ENCODE peak calls at places on chromosomes 3 and 15, in four cellular contexts. I is activated T-helper 1 cell treated with anti-CD3 and anti-CD28 coated beads, Interleukin-12 subunit alpha, Interleukin-12 subunit beta, Interleukin-2, Interleukin-4 antibody, amounts not matched to agents 30 ng/mL and 10 ng/mL and 1 ng/mL, durations not matched to agents 14 hours and 24 hours and 36 hours; Z is posterior vena cava; S is left ventricle myocardium inferior. F is an unnamed sample.

GRCh38 chr15:78536134-78536533 is 4.1 kb upstream of the PSMA4 start:
- DNase-seq in I (no peak), Z (no peak), S (no peak), F (no peak)

GRCh38 chr3:158776531-158776930 is 25.3 kb upstream of the MFSD1 start:
- DNase-seq in I (no peak), Z (no peak), S (no peak), F (no peak)

GRCh38 chr3:179088306-179088705 is 16.7 kb upstream of the ZMAT3 start:
- DNase-seq in I (no peak), Z (no peak), S (no peak), F (no peak)

GRCh38 chr3:138936763-138937689 is 9.9 kb downstream of the FOXL2 start:
- DNase-seq in I (no peak), Z (peak; percentile 74), S (no peak), F (no peak)

GRCh38 chr3:53195602-53196574 is 34.9 kb downstream of the PRKCD start:
- DNase-seq in I (peak; percentile 48), Z (peak; percentile 83), S (peak; percentile 41), F (peak; percentile 49)

GRCh38 chr15:47461560-47462175 is 255.6 kb upstream of the SEMA6D start:
- DNase-seq in I (no peak), Z (no peak), S (no peak), F (no peak)

GRCh38 chr15:67290319-67290718 is 35.7 kb downstream of the IQCH start:
- DNase-seq in I (no peak), Z (no peak), S (no peak), F (no peak)

GRCh38 chr3:11056531-11057050 is 64.0 kb downstream of the SLC6A1 start:
- DNase-seq in I (no peak), Z (no peak), S (no peak), F (no peak)

GRCh38 chr3:115595611-115596010 is 27.7 kb upstream of the GAP43 start:
- DNase-seq in I (no peak), Z (no peak), S (no peak), F (no peak)

GRCh38 chr15:31276596-31277298 is 49.9 kb upstream of the KLF13 start:
- DNase-seq in I (no peak), Z (peak; percentile 58), S (no peak), F (no peak)

GRCh38 chr3:24160424-24160823 is 215.3 kb downstream of the NR1D2 start:
- DNase-seq in I (no peak), Z (no peak), S (no peak), F (no peak)

GRCh38 chr15:74390552-74391288 is 23.3 kb upstream of the CYP11A1 start:
- DNase-seq in I (no peak), Z (no peak), S (no peak), F (peak; percentile 70)

GRCh38 chr3:30778923-30779322 is 115.5 kb downstream of the GADL1 start:
- DNase-seq in I (no peak), Z (no peak), S (no peak), F (no peak)

GRCh38 chr3:37481986-37482385 is 307.6 kb upstream of the LRRFIP2 start:
- DNase-seq in I (no peak), Z (no peak), S (no peak), F (no peak)

GRCh38 chr3:113867506-113867905 is 28.9 kb downstream of the GRAMD1C start:
- DNase-seq in I (no peak), Z (no peak), S (no peak), F (no peak)

GRCh38 chr3:106428565-106428994 is 559.8 kb upstream of the CBLB start:
- DNase-seq in I (no peak), Z (no peak), S (peak; percentile 16), F (no peak)

GRCh38 chr3:101521251-101521701 is 8.3 kb upstream of the SENP7 start:
- DNase-seq in I (no peak), Z (no peak), S (no peak), F (no peak)

GRCh38 chr15:68431037-68431791 is 749 bp downstream of the ITGA11 start:
- DNase-seq in I (no peak), Z (peak; percentile 91), S (peak; percentile 59), F (no peak)

GRCh38 chr3:77489216-77489615 is 449.3 kb downstream of the ROBO2 start:
- DNase-seq in I (no peak), Z (no peak), S (no peak), F (no peak)

GRCh38 chr3:42079701-42080323 is 11.3 kb upstream of the TRAK1 start:
- DNase-seq in I (no peak), Z (no peak), S (no peak), F (no peak)

GRCh38 chr15:100350434-100351226 is 8.9 kb upstream of the ADAMTS17 start:
- DNase-seq in I (no peak), Z (no peak), S (no peak), F (no peak)

GRCh38 chr3:70554170-70554569 is 241.7 kb upstream of the MDFIC2 start:
- DNase-seq in I (no peak), Z (no peak), S (no peak), F (no peak)

GRCh38 chr3:119177321-119177720 is 3.9 kb downstream of the UPK1B start:
- DNase-seq in I (no peak), Z (no peak), S (no peak), F (no peak)